ENCODE peak calls at places on chromosomes 7 and 10, in nine cellular contexts. N is heart right ventricle; D is right cardiac atrium; Z is activated T-helper 17 cell treated with anti-CD3 and anti-CD28 coated beads, Interleukin-2, amount 50 U/mL, for 72 hours; W is left lung; S is PC-3; R is central memory CD8-positive, alpha-beta T cell; L is natural killer cell treated with Interleukin-12 subunit alpha and Interleukin-12 subunit beta and Interleukin-15 and Interleukin-18, amount 100 ng/mL, for 72 hours; C is pancreas. T is an unnamed sample.
A peak's percentile ranks its signal among the peaks of the same experiment; 100 is the strongest.

GRCh38 chr10:125562737-125563136 is 120.2 kb downstream of the TEX36 start:
- ATAC-seq in N (no peak), D (no peak), Z (no peak), W (no peak), S (no peak), R (no peak), L (no peak), C (no peak), T (no peak)

GRCh38 chr7:3670898-3671297 is 369.8 kb downstream of the SDK1 start:
- ATAC-seq in N (no peak), D (no peak), Z (no peak), W (no peak), S (no peak), R (no peak), L (no peak), C (no peak), T (no peak)

GRCh38 chr10:131475803-131476202 is 164.3 kb upstream of the TCERG1L start:
- ATAC-seq in N (no peak), D (no peak), Z (no peak), W (no peak), S (no peak), R (no peak), L (no peak), C (no peak), T (no peak)

GRCh38 chr10:124354411-124355382 is 64.0 kb downstream of the OAT start:
- ATAC-seq in N (peak; percentile 83), D (peak; percentile 92), Z (peak; percentile 88), W (peak; percentile 97), S (no peak), R (no peak), L (peak; percentile 82), C (peak; percentile 50), T (peak; percentile 90)

GRCh38 chr10:132112611-132113010 is 46.9 kb downstream of the JAKMIP3 start:
- ATAC-seq in N (no peak), D (no peak), Z (no peak), W (no peak), S (no peak), R (no peak), L (no peak), C (no peak), T (no peak)

GRCh38 chr10:52741851-52742250 is 30.7 kb downstream of the MBL2 start:
- ATAC-seq in N (no peak), D (no peak), Z (no peak), W (no peak), S (no peak), R (no peak), L (no peak), C (no peak), T (no peak)

GRCh38 chr7:30865077-30865476 is 46.6 kb upstream of the AQP1 start:
- ATAC-seq in N (no peak), D (no peak), Z (no peak), W (no peak), S (no peak), R (no peak), L (no peak), C (no peak), T (no peak)

GRCh38 chr7:129875745-129876411 is 76.9 kb downstream of the UBE2H start:
- ATAC-seq in N (no peak), D (peak; percentile 70), Z (no peak), W (peak; percentile 62), S (peak; percentile 73), R (no peak), L (no peak), C (peak; percentile 42), T (peak; percentile 61)

GRCh38 chr7:129317450-129317849 is 92.6 kb downstream of the AHCYL2 start:
- ATAC-seq in N (no peak), D (no peak), Z (no peak), W (no peak), S (no peak), R (no peak), L (no peak), C (no peak), T (no peak)

GRCh38 chr7:33805630-33806233 is 99.6 kb upstream of the BMPER start:
- ATAC-seq in N (peak; percentile 77), D (peak; percentile 87), Z (no peak), W (peak; percentile 62), S (peak; percentile 47), R (no peak), L (no peak), C (no peak), T (no peak)

GRCh38 chr10:79066460-79067240 is 2.1 kb upstream of the ZMIZ1 start:
- ATAC-seq in N (peak; percentile 22), D (peak; percentile 26), Z (peak; percentile 8), W (peak; percentile 3), S (peak; percentile 8), R (no peak), L (peak; percentile 4), C (no peak), T (peak; percentile 18)

GRCh38 chr10:10850227-10850626 is 167.4 kb upstream of the CELF2 start:
- ATAC-seq in N (peak; percentile 75), D (peak; percentile 76), Z (no peak), W (peak; percentile 15), S (no peak), R (no peak), L (no peak), C (no peak), T (no peak)

GRCh38 chr10:95408148-95408930 is 117.5 kb upstream of the PDLIM1 start:
- ATAC-seq in N (no peak), D (no peak), Z (no peak), W (peak; percentile 83), S (peak; percentile 72), R (no peak), L (no peak), C (no peak), T (no peak)

GRCh38 chr10:3872700-3873099 is 87.7 kb upstream of the KLF6 start:
- ATAC-seq in N (no peak), D (no peak), Z (no peak), W (no peak), S (no peak), R (no peak), L (no peak), C (no peak), T (no peak)

GRCh38 chr10:14425031-14425430 is 94.3 kb upstream of the FRMD4A start:
- ATAC-seq in N (no peak), D (no peak), Z (no peak), W (no peak), S (no peak), R (no peak), L (no peak), C (no peak), T (no peak)

GRCh38 chr7:137992738-137993394 is 9.0 kb downstream of the CREB3L2 start:
- ATAC-seq in N (peak; percentile 66), D (peak; percentile 69), Z (peak; percentile 83), W (peak; percentile 48), S (peak; percentile 45), R (no peak), L (no peak), C (peak; percentile 31), T (peak; percentile 85)

T was measured in SK-N-SH treated with all-trans-retinoic acid at 6 μM for 48 hours.